ENCODE peak calls at places on chromosomes 13 and 19, in five cellular contexts. I is esophagus squamous epithelium, N is left ventricle myocardium inferior, W is PC-9, U is testis. P is an unnamed sample.

GRCh38 chr19:5503598-5503997 is 48.4 kb downstream of the ZNRF4 start:
- DNase-seq in I (no peak), N (no peak), W (no peak), U (no peak), P (no peak)

GRCh38 chr19:5814847-5815246 is 10.0 kb downstream of the NRTN start:
- DNase-seq in I (no peak), N (no peak), W (no peak), U (no peak), P (no peak)

GRCh38 chr13:75153834-75154233 is 328.1 kb downstream of the TBC1D4 start:
- DNase-seq in I (no peak), N (no peak), W (no peak), U (no peak), P (no peak)

GRCh38 chr19:56348289-56348877 is 33.7 kb upstream of the ZSCAN5A start:
- DNase-seq in I (no peak), N (no peak), W (peak; percentile 11), U (no peak), P (no peak)

GRCh38 chr13:20566424-20566916 is 487 bp upstream of the IFT88 start:
- DNase-seq in I (no peak), N (no peak), W (no peak), U (no peak), P (peak; percentile 2)

GRCh38 chr13:50215389-50215788 is 200.1 kb downstream of the KCNRG start:
- DNase-seq in I (no peak), N (no peak), W (no peak), U (no peak), P (no peak)

GRCh38 chr13:95783747-95784146 is 106.8 kb downstream of the DNAJC3 start:
- DNase-seq in I (no peak), N (no peak), W (no peak), U (no peak), P (no peak)

GRCh38 chr19:10713317-10713716 is 4.6 kb upstream of the DNM2 start:
- DNase-seq in I (no peak), N (no peak), W (no peak), U (no peak), P (no peak)

GRCh38 chr19:48698046-48698445 is 2.3 kb downstream of the FUT2 start:
- DNase-seq in I (no peak), N (no peak), W (peak; percentile 58), U (peak; percentile 69), P (no peak)

GRCh38 chr19:48696353-48697010 is 711 bp downstream of the FUT2 start:
- DNase-seq in I (no peak), N (no peak), W (peak; percentile 27), U (no peak), P (no peak)

DNA sequence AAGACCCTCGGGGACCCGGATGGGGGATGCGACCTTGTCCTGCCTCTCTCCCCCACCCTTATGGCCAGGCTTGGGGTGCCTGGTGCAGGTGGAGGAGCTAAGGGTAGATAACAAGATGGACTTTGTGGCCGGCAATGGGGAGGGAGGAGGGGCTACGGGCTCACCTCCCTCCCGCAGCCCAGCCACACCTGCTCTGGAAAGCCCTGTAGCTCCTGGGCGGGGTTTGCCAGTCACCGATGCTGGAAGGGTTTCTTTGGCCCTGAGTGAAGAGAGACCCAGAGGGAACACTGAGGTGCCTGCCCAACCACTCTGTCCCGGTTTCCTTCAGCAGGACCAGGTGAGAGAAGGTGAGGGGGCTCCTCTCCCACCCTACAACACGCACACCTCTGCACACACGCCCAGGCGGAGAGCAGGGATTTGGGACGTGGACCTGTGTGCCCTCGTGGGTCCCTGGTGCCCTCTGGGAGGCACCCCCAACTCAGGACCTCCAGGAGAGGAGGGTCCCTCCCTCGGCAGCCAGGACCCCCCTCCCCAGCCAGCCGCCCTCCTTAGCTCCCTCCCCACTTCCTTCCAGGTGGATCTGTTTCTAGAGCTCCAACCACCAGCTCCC is at the start of gene FUT2:
- DNase-seq in I (no peak), N (no peak), W (peak; percentile 65), U (no peak), P (no peak)
- H3K4me3 ChIP-seq in I (peak within 1 kb of the TSS; percentile 46), N (peak within 1 kb of the TSS; percentile 52), W (peak within 1 kb of the TSS; percentile 47), U (peak within 1 kb of the TSS; percentile 4), P (peak within 1 kb of the TSS; percentile 53)

DNA sequence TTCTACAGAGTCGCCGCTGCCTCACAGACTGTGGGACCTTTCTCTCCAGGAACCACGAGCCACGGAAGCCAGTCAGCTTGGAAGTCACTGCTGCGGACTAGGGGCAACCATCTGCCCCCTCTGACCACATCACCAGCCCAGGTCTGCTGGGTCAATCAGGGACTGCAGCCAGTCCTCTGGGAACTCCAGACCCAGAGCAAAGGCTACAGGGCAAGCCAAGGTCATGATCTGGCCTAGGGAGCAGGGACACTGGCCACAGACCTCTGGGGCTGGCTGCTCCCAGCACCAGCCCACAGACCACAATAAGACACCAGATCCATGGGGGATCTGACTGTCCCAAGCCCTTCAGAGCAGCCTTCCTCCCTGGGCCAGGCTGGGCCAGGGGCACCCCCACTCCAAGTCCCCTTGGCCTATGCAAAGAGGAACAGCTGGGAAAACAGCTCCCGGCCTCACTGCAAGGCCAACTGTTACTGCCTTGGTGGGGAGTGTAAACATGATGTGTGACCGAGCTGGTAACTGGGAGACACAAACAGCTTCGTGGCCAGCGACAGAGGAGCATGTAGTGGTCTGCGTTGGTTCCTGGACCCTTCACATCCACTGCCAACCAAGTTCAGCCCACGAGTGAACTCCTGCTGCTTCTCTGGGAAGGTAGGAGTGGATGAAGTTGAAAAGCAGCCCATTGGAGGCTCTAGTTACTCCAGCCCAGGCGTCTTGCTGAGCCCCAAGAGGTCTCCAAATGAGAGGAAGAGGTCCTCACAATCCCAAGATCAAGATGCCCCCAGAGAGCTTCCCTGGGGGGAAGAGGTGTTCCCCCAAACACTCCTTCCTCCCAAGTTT is 1.5 kb downstream of the AKT2 start:
- DNase-seq in I (no peak), N (no peak), W (no peak), U (no peak), P (no peak)
- TF ChIP-seq CTCF in I (no peak), N (no peak), W (no peak), U (no peak), P (no peak)

GRCh38 chr19:1855828-1856255 is 7.5 kb downstream of the KLF16 start:
- DNase-seq in I (no peak), N (no peak), W (no peak), U (no peak), P (no peak)
- H3K4me3 ChIP-seq in I (no peak overlapping the region), N (peak overlapping the region; percentile 69), W (peak overlapping the region; percentile 11), U (peak overlapping the region; percentile 1), P (peak overlapping the region; percentile 68)

GRCh38 chr19:54462713-54463530 is 656 bp downstream of the LENG9 start:
- DNase-seq in I (no peak), N (peak; percentile 82), W (peak; percentile 72), U (peak; percentile 63), P (no peak)
- TF ChIP-seq CTCF in I (peak; percentile 38), N (peak; percentile 33), W (peak; percentile 55), U (no peak), P (no peak)